ENCODE peak calls at places on chromosomes 16 and 17, in six cellular contexts. R is iPS DF 6.9; H is activated naive CD4-positive, alpha-beta T cell treated with anti-CD3 and anti-CD28 coated beads, Interleukin-2, amount 50 U/mL, for 72 hours; M is activated CD4-positive, alpha-beta T cell treated with anti-CD3 and anti-CD28 coated beads, Interleukin-2, amount 50 U/mL, for 1 hour; A is T-helper 1 cell; J is T47D. S is an unnamed sample.
A peak's percentile ranks its signal among the peaks of the same experiment; 100 is the strongest.

GRCh38 chr17:82386256-82386831 is 14.8 kb downstream of the UTS2R start:
- DNase-seq in R (no peak), H (no peak), M (no peak), A (no peak), J (no peak), S (no peak)

GRCh38 chr17:2592974-2593845 is at the start of gene PAFAH1B1:
- DNase-seq in R (peak; percentile 31), H (peak; percentile 96), M (peak; percentile 95), A (peak; percentile 94), J (peak; percentile 91), S (peak; percentile 81)

GRCh38 chr17:57939797-57940196 is 15.4 kb downstream of the CUEDC1 start:
- DNase-seq in R (no peak), H (no peak), M (no peak), A (no peak), J (no peak), S (peak; percentile 83)

GRCh38 chr17:47220531-47220999 is 11.4 kb downstream of the MYL4 start:
- DNase-seq in R (no peak), H (no peak), M (no peak), A (peak; percentile 18), J (no peak), S (peak; percentile 27)

GRCh38 chr17:18119938-18120337 is 11.4 kb downstream of the MYO15A start:
- DNase-seq in R (no peak), H (no peak), M (no peak), A (no peak), J (no peak), S (no peak)

GRCh38 chr17:77874303-77875050 is 84.0 kb upstream of the TNRC6C start:
- DNase-seq in R (no peak), H (no peak), M (no peak), A (no peak), J (no peak), S (no peak)

GRCh38 chr17:69534235-69534621 is 119.7 kb downstream of the MAP2K6 start:
- DNase-seq in R (no peak), H (no peak), M (no peak), A (no peak), J (no peak), S (no peak)

GRCh38 chr17:17137731-17138585 is 68.2 kb downstream of the PLD6 start:
- DNase-seq in R (no peak), H (no peak), M (no peak), A (no peak), J (no peak), S (no peak)

GRCh38 chr17:41486316-41486715 is 3.4 kb downstream of the KRT36 start:
- DNase-seq in R (no peak), H (no peak), M (no peak), A (no peak), J (no peak), S (no peak)

GRCh38 chr16:8026450-8026849 is 563.9 kb downstream of the TMEM114 start:
- DNase-seq in R (peak; percentile 20), H (no peak), M (no peak), A (no peak), J (peak; percentile 70), S (no peak)

S was measured in NCI-H345.